ENCODE peak calls at places on chromosomes 5 and 9, in four cellular contexts. One of them, this sample, is unnamed.

GRCh38 chr5:3098821-3099220 is 347.3 kb upstream of the IRX2 start:
- DNase-seq in Caco-2: no peak
- DNase-seq in choroid plexus epithelial cell: no peak
- DNase-seq in left ventricle myocardium superior: no peak
- DNase-seq in this sample: no peak

GRCh38 chr9:90948156-90948555 is 146.5 kb downstream of the SYK start:
- DNase-seq in Caco-2: no peak
- DNase-seq in left ventricle myocardium superior: no peak
- DNase-seq in choroid plexus epithelial cell: no peak
- DNase-seq in this sample: no peak

GRCh38 chr5:146797683-146798082 is 80.9 kb downstream of the PPP2R2B start:
- DNase-seq in choroid plexus epithelial cell: no peak
- DNase-seq in Caco-2: no peak
- DNase-seq in left ventricle myocardium superior: no peak
- DNase-seq in this sample: no peak

GRCh38 chr9:132372177-132373095 is 17.6 kb upstream of the SETX start:
- DNase-seq in Caco-2: no peak
- DNase-seq in choroid plexus epithelial cell: peak
- DNase-seq in left ventricle myocardium superior: no peak
- DNase-seq in this sample: peak

GRCh38 chr5:40988761-40989510 is 79.6 kb downstream of the C7 start:
- DNase-seq in choroid plexus epithelial cell: peak
- DNase-seq in Caco-2: no peak
- DNase-seq in left ventricle myocardium superior: no peak
- DNase-seq in this sample: no peak

GRCh38 chr5:88881566-88881965 is 1.4 kb downstream of the MEF2C start:
- DNase-seq in Caco-2: no peak
- DNase-seq in choroid plexus epithelial cell: peak
- DNase-seq in left ventricle myocardium superior: no peak
- DNase-seq in this sample: no peak

GRCh38 chr5:132495672-132496630 is 5.4 kb upstream of the IRF1 start:
- DNase-seq in left ventricle myocardium superior: peak
- DNase-seq in Caco-2: peak
- DNase-seq in choroid plexus epithelial cell: peak
- DNase-seq in this sample: peak

GRCh38 chr5:172543484-172544298 is 89.4 kb upstream of the SH3PXD2B start:
- DNase-seq in choroid plexus epithelial cell: no peak
- DNase-seq in Caco-2: no peak
- DNase-seq in left ventricle myocardium superior: no peak
- DNase-seq in this sample: no peak

GRCh38 chr9:133252301-133252776 is 22.7 kb downstream of the ABO start:
- DNase-seq in Caco-2: no peak
- DNase-seq in choroid plexus epithelial cell: no peak
- DNase-seq in left ventricle myocardium superior: no peak
- DNase-seq in this sample: no peak

GRCh38 chr9:20139755-20140154 is 350.9 kb upstream of the SLC24A2 start:
- DNase-seq in Caco-2: no peak
- DNase-seq in choroid plexus epithelial cell: no peak
- DNase-seq in left ventricle myocardium superior: no peak
- DNase-seq in this sample: no peak

GRCh38 chr5:15807248-15807647 is 307.3 kb downstream of the FBXL7 start:
- DNase-seq in left ventricle myocardium superior: peak
- DNase-seq in Caco-2: no peak
- DNase-seq in choroid plexus epithelial cell: peak
- DNase-seq in this sample: no peak

This sample was measured in H54.